ENCODE peak calls at places on chromosome 2, in five cellular contexts. I is left ventricle myocardium inferior, M is cardiac muscle cell, R is ureter, V is AG08396. B is an unnamed sample.

GRCh38 chr2:111168528-111168929 is 47.8 kb downstream of the BCL2L11 start:
- DNase-seq in M (peak), I (peak), R (no peak), V (peak), B (peak)

GRCh38 chr2:120511546-120512320 is 165.8 kb downstream of the INHBB start:
- DNase-seq in I (no peak), V (no peak), M (no peak), R (no peak), B (no peak)

GRCh38 chr2:71932027-71932779 is 215.5 kb downstream of the CYP26B1 start:
- DNase-seq in I (no peak), R (no peak), V (no peak), M (no peak), B (no peak)

GRCh38 chr2:2183135-2183534 is 147.9 kb downstream of the MYT1L start:
- DNase-seq in V (no peak), R (no peak), M (no peak), I (no peak), B (peak)

GRCh38 chr2:7525746-7526145 is 608.5 kb downstream of the RNF144A start:
- DNase-seq in I (no peak), R (no peak), M (no peak), V (no peak), B (no peak)

GRCh38 chr2:231379266-231380215 is 16.0 kb upstream of the B3GNT7 start:
- DNase-seq in R (no peak), M (no peak), V (no peak), I (no peak), B (no peak)

GRCh38 chr2:105487142-105488069 is 88.6 kb upstream of the FHL2 start:
- DNase-seq in M (peak), I (peak), V (peak), R (no peak), B (peak)

GRCh38 chr2:225466891-225467604 is 67.5 kb downstream of the NYAP2 start:
- DNase-seq in I (no peak), M (no peak), R (peak), V (no peak), B (peak)

GRCh38 chr2:70558195-70558808 is 4.7 kb upstream of the TGFA start:
- DNase-seq in M (no peak), R (no peak), V (no peak), I (no peak), B (no peak)

GRCh38 chr2:238653436-238654109 is 194.3 kb upstream of the TWIST2 start:
- DNase-seq in M (no peak), V (no peak), R (no peak), I (no peak), B (no peak)

B was measured in A172.